ENCODE peak calls at places on chromosomes 3 and 15, in six cellular contexts. One of them, this sample, is unnamed.

GRCh38 chr15:57654136-57654845 is 52.2 kb upstream of the POLR2M start:
- DNase-seq in psoas muscle: no peak
- DNase-seq in GM12865: no peak
- DNase-seq in OCI-LY7: no peak
- DNase-seq in PC-3: no peak
- DNase-seq in body of pancreas: no peak
- DNase-seq in this sample: no peak

GRCh38 chr15:29612701-29613100 is 209.6 kb downstream of the TJP1 start:
- DNase-seq in psoas muscle: no peak
- DNase-seq in GM12865: no peak
- DNase-seq in OCI-LY7: no peak
- DNase-seq in PC-3: no peak
- DNase-seq in body of pancreas: no peak
- DNase-seq in this sample: no peak

GRCh38 chr3:5217824-5218595 is 30.5 kb downstream of the EDEM1 start:
- DNase-seq in psoas muscle: no peak
- DNase-seq in GM12865: no peak
- DNase-seq in OCI-LY7: no peak
- DNase-seq in PC-3: no peak
- DNase-seq in body of pancreas: no peak
- DNase-seq in this sample: no peak

GRCh38 chr3:4394048-4394447 is 73.0 kb downstream of the SUMF1 start:
- DNase-seq in psoas muscle: no peak
- DNase-seq in GM12865: no peak
- DNase-seq in OCI-LY7: no peak
- DNase-seq in PC-3: no peak
- DNase-seq in body of pancreas: no peak
- DNase-seq in this sample: no peak

GRCh38 chr3:66450389-66451022 is 50.3 kb downstream of the LRIG1 start:
- DNase-seq in psoas muscle: peak
- DNase-seq in GM12865: no peak
- DNase-seq in OCI-LY7: no peak
- DNase-seq in PC-3: peak
- DNase-seq in body of pancreas: peak
- DNase-seq in this sample: no peak

GRCh38 chr15:78427985-78428384 is 10.0 kb upstream of the IREB2 start:
- DNase-seq in psoas muscle: no peak
- DNase-seq in GM12865: no peak
- DNase-seq in OCI-LY7: no peak
- DNase-seq in PC-3: no peak
- DNase-seq in body of pancreas: no peak
- DNase-seq in this sample: no peak

GRCh38 chr3:185549111-185549510 is 3.3 kb downstream of the LIPH start:
- DNase-seq in psoas muscle: no peak
- DNase-seq in GM12865: peak
- DNase-seq in OCI-LY7: no peak
- DNase-seq in PC-3: peak
- DNase-seq in body of pancreas: peak
- DNase-seq in this sample: no peak

GRCh38 chr3:58471025-58471887 is 20.6 kb upstream of the KCTD6 start:
- DNase-seq in psoas muscle: no peak
- DNase-seq in GM12865: no peak
- DNase-seq in OCI-LY7: no peak
- DNase-seq in PC-3: peak
- DNase-seq in body of pancreas: peak
- DNase-seq in this sample: no peak

GRCh38 chr15:58201536-58201935 is 63.4 kb downstream of the AQP9 start:
- DNase-seq in psoas muscle: no peak
- DNase-seq in GM12865: no peak
- DNase-seq in OCI-LY7: no peak
- DNase-seq in PC-3: no peak
- DNase-seq in body of pancreas: no peak
- DNase-seq in this sample: no peak

GRCh38 chr3:29281265-29282228 is 676 bp downstream of the RBMS3 start:
- DNase-seq in psoas muscle: no peak
- DNase-seq in GM12865: peak
- DNase-seq in OCI-LY7: peak
- DNase-seq in PC-3: peak
- DNase-seq in body of pancreas: no peak
- DNase-seq in this sample: no peak

GRCh38 chr3:107465064-107465631 is 57.6 kb upstream of the BBX start:
- DNase-seq in psoas muscle: no peak
- DNase-seq in GM12865: peak
- DNase-seq in OCI-LY7: no peak
- DNase-seq in PC-3: no peak
- DNase-seq in body of pancreas: no peak
- DNase-seq in this sample: no peak

GRCh38 chr15:59322056-59322755 is 50.5 kb downstream of the MYO1E start:
- DNase-seq in psoas muscle: no peak
- DNase-seq in GM12865: peak
- DNase-seq in OCI-LY7: no peak
- DNase-seq in PC-3: no peak
- DNase-seq in body of pancreas: no peak
- DNase-seq in this sample: no peak

GRCh38 chr3:50661321-50661837 is 13.3 kb upstream of the DOCK3 start:
- DNase-seq in psoas muscle: peak
- DNase-seq in GM12865: no peak
- DNase-seq in OCI-LY7: no peak
- DNase-seq in PC-3: no peak
- DNase-seq in body of pancreas: no peak
- DNase-seq in this sample: no peak

DNA sequence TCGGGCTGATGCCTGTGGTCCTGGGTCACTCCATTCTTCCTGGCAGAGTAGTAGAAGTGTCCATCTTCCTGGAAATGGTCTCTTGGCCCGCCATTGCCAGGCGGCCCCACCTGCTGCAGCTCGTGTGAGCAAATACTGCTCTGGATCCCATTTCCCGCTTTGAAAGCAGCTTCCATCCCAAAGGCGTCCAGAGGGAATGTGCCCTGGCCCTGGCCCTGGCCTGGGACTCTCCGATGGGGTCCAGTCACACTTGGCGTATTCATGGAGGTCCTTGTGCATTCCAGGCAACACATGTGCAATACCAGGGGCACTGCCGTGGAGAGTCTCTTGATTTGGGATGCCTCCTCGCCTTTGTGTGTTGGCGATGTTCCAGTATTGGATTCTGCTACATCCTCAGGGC is 111.1 kb downstream of the SNRPN start:
- DNase-seq in psoas muscle: no peak
- DNase-seq in GM12865: no peak
- DNase-seq in OCI-LY7: no peak
- DNase-seq in PC-3: no peak
- DNase-seq in body of pancreas: no peak
- DNase-seq in this sample: no peak
- H3K4me3 ChIP-seq in psoas muscle: no peak
- H3K4me3 ChIP-seq in GM12865: no peak
- H3K4me3 ChIP-seq in OCI-LY7: no peak
- H3K4me3 ChIP-seq in PC-3: no peak
- H3K4me3 ChIP-seq in body of pancreas: no peak
- H3K4me3 ChIP-seq in this sample: no peak

DNA sequence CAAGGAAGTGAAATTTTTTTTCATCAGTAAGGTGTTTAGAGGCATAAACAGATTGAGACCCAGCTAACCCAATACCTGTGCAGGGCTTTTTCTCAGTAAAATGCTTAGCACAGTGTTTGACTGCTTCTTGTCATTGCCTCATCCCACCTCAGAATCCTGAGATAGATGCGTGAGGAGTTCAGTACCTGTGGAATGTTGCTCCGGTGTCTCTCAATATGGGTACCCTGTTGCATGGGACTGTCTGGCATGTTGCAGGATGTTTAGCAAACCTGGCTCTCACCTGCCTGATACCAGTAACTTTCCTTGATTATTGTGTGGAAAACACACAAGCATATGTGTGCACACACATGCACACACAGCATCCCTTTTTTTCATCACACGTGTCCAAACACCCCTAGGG is 128.4 kb downstream of the MCTP2 start:
- DNase-seq in psoas muscle: no peak
- DNase-seq in GM12865: no peak
- DNase-seq in OCI-LY7: no peak
- DNase-seq in PC-3: no peak
- DNase-seq in body of pancreas: no peak
- DNase-seq in this sample: no peak
- H3K4me3 ChIP-seq in psoas muscle: no peak
- H3K4me3 ChIP-seq in GM12865: no peak
- H3K4me3 ChIP-seq in OCI-LY7: no peak
- H3K4me3 ChIP-seq in PC-3: no peak
- H3K4me3 ChIP-seq in body of pancreas: no peak
- H3K4me3 ChIP-seq in this sample: no peak

GRCh38 chr15:90838544-90838943 is 29.8 kb upstream of the FURIN start:
- DNase-seq in psoas muscle: no peak
- DNase-seq in GM12865: no peak
- DNase-seq in OCI-LY7: no peak
- DNase-seq in PC-3: no peak
- DNase-seq in body of pancreas: no peak
- DNase-seq in this sample: no peak
- H3K4me3 ChIP-seq in psoas muscle: no peak
- H3K4me3 ChIP-seq in GM12865: no peak
- H3K4me3 ChIP-seq in OCI-LY7: no peak
- H3K4me3 ChIP-seq in PC-3: no peak
- H3K4me3 ChIP-seq in body of pancreas: no peak
- H3K4me3 ChIP-seq in this sample: no peak

DNA sequence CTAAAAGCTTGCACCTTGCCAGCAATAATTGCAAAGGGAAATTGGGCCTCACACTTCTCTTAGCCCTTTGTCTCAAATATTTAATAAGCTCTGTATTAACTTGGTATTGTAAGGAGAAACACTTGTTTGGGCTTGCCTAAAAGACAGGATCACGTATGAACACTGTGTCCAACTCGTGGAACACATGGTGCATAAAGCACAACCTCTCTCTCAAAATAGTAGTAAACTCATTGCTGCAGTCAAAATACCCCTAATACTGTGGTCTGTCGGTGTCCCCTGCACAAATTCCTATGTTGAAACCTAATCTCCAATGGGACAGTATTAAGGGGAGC is 400 bp upstream of the TMF1 start:
- DNase-seq in psoas muscle: no peak
- DNase-seq in GM12865: peak
- DNase-seq in OCI-LY7: no peak
- DNase-seq in PC-3: no peak
- DNase-seq in body of pancreas: no peak
- DNase-seq in this sample: no peak
- H3K4me3 ChIP-seq in psoas muscle: peak
- H3K4me3 ChIP-seq in GM12865: peak
- H3K4me3 ChIP-seq in OCI-LY7: peak
- H3K4me3 ChIP-seq in PC-3: peak
- H3K4me3 ChIP-seq in body of pancreas: peak
- H3K4me3 ChIP-seq in this sample: peak

DNA sequence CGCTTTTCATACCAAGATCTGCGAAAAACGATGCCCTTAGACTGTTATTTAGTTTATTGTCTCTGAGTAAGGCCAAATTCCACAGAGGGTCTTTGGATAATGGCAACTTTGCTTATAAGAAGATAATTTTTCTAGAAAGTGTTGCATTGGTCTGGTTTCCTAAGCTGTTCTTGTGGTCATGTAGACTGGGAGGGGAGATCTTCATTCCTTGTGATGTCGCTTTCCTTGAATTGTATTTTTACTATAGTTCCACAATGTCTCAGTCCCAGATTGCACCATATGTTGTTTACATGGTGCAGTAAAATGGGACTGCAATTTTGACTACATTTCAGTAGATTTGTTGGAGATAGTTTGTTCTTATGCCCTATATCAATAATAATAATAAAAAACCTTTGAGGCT is 28.8 kb upstream of the ST3GAL6 start:
- DNase-seq in psoas muscle: no peak
- DNase-seq in GM12865: no peak
- DNase-seq in OCI-LY7: no peak
- DNase-seq in PC-3: no peak
- DNase-seq in body of pancreas: no peak
- DNase-seq in this sample: no peak
- H3K4me3 ChIP-seq in psoas muscle: peak
- H3K4me3 ChIP-seq in GM12865: peak
- H3K4me3 ChIP-seq in OCI-LY7: no peak
- H3K4me3 ChIP-seq in PC-3: peak
- H3K4me3 ChIP-seq in body of pancreas: no peak
- H3K4me3 ChIP-seq in this sample: no peak